ENCODE peak calls at places on chromosomes 16 and 17, in seven cellular contexts. Y, Z, C, Q, I, H and N are unnamed samples. For H3K36me3, the result is how much of the 10 kb centered on the place peaks cover.

GRCh38 chr16:79892278-79892677 is 291.7 kb upstream of the MAF start:
- DNase-seq in H (no peak), C (no peak), I (no peak), Y (no peak), Z (no peak), Q (no peak), N (no peak)

GRCh38 chr17:7283471-7284216 is 2.1 kb downstream of the SLC2A4 start:
- DNase-seq in H (no peak), Z (no peak), Q (no peak), Y (no peak), I (no peak), C (no peak), N (no peak)

GRCh38 chr17:41555105-41555887 is 16.6 kb downstream of the KRT9 start:
- DNase-seq in Z (peak), Y (no peak), C (no peak), H (no peak), I (no peak), Q (no peak), N (no peak)

GRCh38 chr16:69069504-69069903 is 35.9 kb upstream of the HAS3 start:
- DNase-seq in Y (no peak), Q (no peak), Z (no peak), C (no peak), I (no peak), H (no peak), N (no peak)

GRCh38 chr16:8806272-8806983 is 8.8 kb downstream of the PMM2 start:
- DNase-seq in Z (no peak), Q (no peak), H (no peak), Y (no peak), I (no peak), C (no peak), N (no peak)

GRCh38 chr17:45906237-45906636 is 11.9 kb downstream of the MAPT start:
- DNase-seq in I (no peak), H (no peak), Y (no peak), Z (no peak), Q (no peak), C (no peak), N (no peak)

GRCh38 chr16:27723711-27724490 is 174.0 kb downstream of the KATNIP start:
- DNase-seq in Y (no peak), H (no peak), Z (peak), I (no peak), C (no peak), Q (no peak), N (no peak)

GRCh38 chr17:81086789-81087551 is 52.0 kb downstream of the BAIAP2 start:
- DNase-seq in Z (peak), Y (no peak), C (no peak), H (no peak), I (no peak), Q (no peak), N (no peak)

GRCh38 chr16:78939600-78939999 is 660.9 kb downstream of the MAF start:
- DNase-seq in Y (no peak), I (no peak), Q (no peak), H (no peak), Z (no peak), C (no peak), N (no peak)

GRCh38 chr17:10251212-10251948 is 53.0 kb upstream of the GAS7 start:
- DNase-seq in Z (no peak), Y (no peak), I (no peak), C (no peak), Q (no peak), H (no peak), N (no peak)

GRCh38 chr17:1942066-1942365 is 83.1 kb downstream of the RTN4RL1 start:
- DNase-seq in H (no peak), Q (no peak), C (no peak), Z (no peak), Y (no peak), I (no peak), N (no peak)

GRCh38 chr16:77794586-77794985 is 6.2 kb downstream of the VAT1L start:
- DNase-seq in I (no peak), Q (no peak), C (no peak), Z (no peak), Y (peak), H (no peak), N (peak)

GRCh38 chr16:11586375-11586855 is 304 bp downstream of the LITAF start:
- DNase-seq in H (no peak), Y (no peak), I (no peak), C (no peak), Q (peak), Z (no peak), N (no peak)

GRCh38 chr17:81537343-81537855 is 9.2 kb downstream of the FSCN2 start:
- DNase-seq in Y (no peak), I (peak), Z (peak), H (no peak), C (no peak), Q (no peak), N (no peak)

GRCh38 chr17:39027440-39028035 is 60.3 kb upstream of the FBXO47 start:
- DNase-seq in Z (peak), H (no peak), Q (peak), Y (no peak), C (no peak), I (no peak), N (no peak)

GRCh38 chr16:27472091-27473020 is 70.4 kb downstream of the IL21R start:
- DNase-seq in Y (peak), Q (no peak), I (no peak), Z (no peak), C (no peak), H (no peak), N (no peak)

GRCh38 chr17:48612854-48613691 is 2.0 kb downstream of the HOXB8 start:
- DNase-seq in I (peak), Z (peak), Y (peak), C (no peak), H (no peak), Q (no peak), N (no peak)

GRCh38 chr17:16971458-16972338 is at the start of gene TNFRSF13B:
- DNase-seq in I (peak), Q (no peak), C (no peak), H (no peak), Z (peak), Y (no peak), N (no peak)

GRCh38 chr17:57853695-57854094 is 3.9 kb upstream of the MRPS23 start:
- DNase-seq in I (no peak), Q (peak), H (peak), C (peak), Z (peak), Y (no peak), N (no peak)

GRCh38 chr17:82859431-82860403 is 19.9 kb upstream of the ZNF750 start:
- DNase-seq in H (no peak), C (no peak), Z (no peak), I (peak), Q (no peak), Y (peak), N (peak)

GRCh38 chr17:74373838-74374606 is 6.7 kb downstream of the GPR142 start:
- DNase-seq in I (no peak), H (no peak), Q (peak), Y (no peak), C (no peak), Z (peak), N (no peak)

GRCh38 chr16:11597268-11597690 is 10.6 kb upstream of the LITAF start:
- DNase-seq in H (no peak), C (no peak), Q (no peak), Z (no peak), Y (peak), I (no peak), N (no peak)

GRCh38 chr17:9805769-9806168 is 14.4 kb upstream of the DHRS7C start:
- DNase-seq in Z (no peak), I (no peak), C (no peak), H (no peak), Y (no peak), Q (no peak), N (no peak)

GRCh38 chr16:84033251-84034195 is 9.1 kb downstream of the SLC38A8 start:
- DNase-seq in Y (no peak), Z (no peak), H (no peak), I (no peak), Q (no peak), C (no peak), N (no peak)
- H3K36me3 ChIP-seq in Y (under half), Z (under half), H (under half), I (under half), Q (under half), C (under half), N (under half)

GRCh38 chr17:77467513-77467912 is 326.7 kb downstream of the SEC14L1 start:
- DNase-seq in Z (no peak), Y (no peak), C (no peak), Q (no peak), H (no peak), I (no peak), N (no peak)
- TF ChIP-seq CTCF in Z (no peak), Y (no peak), C (no peak), Q (no peak), H (no peak), I (no peak), N (no peak)

GRCh38 chr16:86542756-86543750 is 12.0 kb downstream of the MTHFSD start:
- DNase-seq in C (no peak), H (no peak), Z (no peak), I (no peak), Q (no peak), Y (no peak), N (no peak)

GRCh38 chr16:86545481-86545880 is 9.6 kb downstream of the MTHFSD start:
- DNase-seq in Y (no peak), Z (no peak), Q (no peak), H (no peak), I (no peak), C (no peak), N (no peak)

GRCh38 chr16:86540894-86541293 is 14.1 kb downstream of the MTHFSD start:
- DNase-seq in Y (no peak), C (no peak), I (peak), H (no peak), Q (no peak), Z (no peak), N (no peak)

GRCh38 chr16:86538196-86538780 is 16.7 kb downstream of the MTHFSD start:
- DNase-seq in Z (no peak), Q (no peak), I (no peak), C (no peak), Y (no peak), H (no peak), N (no peak)

DNA sequence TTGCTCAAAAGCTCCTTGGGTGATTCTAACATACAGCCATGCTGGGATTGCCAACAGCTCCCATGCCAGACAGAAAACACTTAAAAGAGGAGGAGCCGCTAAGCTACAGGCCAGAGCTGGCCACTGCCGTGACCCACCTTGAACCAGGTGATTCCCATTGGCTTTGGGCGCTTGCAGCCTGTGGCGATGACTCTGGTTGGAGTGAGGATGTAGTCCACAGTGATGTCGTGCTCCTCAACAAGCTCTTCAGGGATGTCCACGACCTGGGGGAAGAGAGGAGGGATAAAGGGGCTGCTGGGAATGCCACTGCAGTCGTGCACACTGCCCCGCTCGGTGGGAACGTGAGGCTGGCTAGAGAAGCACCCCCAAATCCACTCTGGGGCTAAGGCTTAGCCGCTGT is 13.5 kb downstream of the MTHFSD start:
- DNase-seq in Y (no peak), Z (no peak), H (no peak), Q (no peak), C (no peak), I (no peak), N (no peak)
- H3K36me3 ChIP-seq in Y (under half), Z (under half), H (half or more), Q (half or more), C (under half), I (under half), N (under half)

GRCh38 chr16:66274335-66275110 is 92.0 kb upstream of the CDH5 start:
- DNase-seq in Y (peak), C (no peak), Z (no peak), H (no peak), Q (no peak), I (peak), N (no peak)

GRCh38 chr16:66273036-66273435 is 93.5 kb upstream of the CDH5 start:
- DNase-seq in I (no peak), C (peak), Z (no peak), H (no peak), Q (no peak), Y (no peak), N (no peak)

GRCh38 chr16:66272461-66272860 is 94.0 kb upstream of the CDH5 start:
- DNase-seq in Z (no peak), Y (no peak), C (peak), H (no peak), I (no peak), Q (no peak), N (no peak)

GRCh38 chr16:66275795-66276428 is 90.6 kb upstream of the CDH5 start:
- DNase-seq in Q (no peak), Y (peak), I (peak), H (no peak), C (no peak), Z (peak), N (peak)

DNA sequence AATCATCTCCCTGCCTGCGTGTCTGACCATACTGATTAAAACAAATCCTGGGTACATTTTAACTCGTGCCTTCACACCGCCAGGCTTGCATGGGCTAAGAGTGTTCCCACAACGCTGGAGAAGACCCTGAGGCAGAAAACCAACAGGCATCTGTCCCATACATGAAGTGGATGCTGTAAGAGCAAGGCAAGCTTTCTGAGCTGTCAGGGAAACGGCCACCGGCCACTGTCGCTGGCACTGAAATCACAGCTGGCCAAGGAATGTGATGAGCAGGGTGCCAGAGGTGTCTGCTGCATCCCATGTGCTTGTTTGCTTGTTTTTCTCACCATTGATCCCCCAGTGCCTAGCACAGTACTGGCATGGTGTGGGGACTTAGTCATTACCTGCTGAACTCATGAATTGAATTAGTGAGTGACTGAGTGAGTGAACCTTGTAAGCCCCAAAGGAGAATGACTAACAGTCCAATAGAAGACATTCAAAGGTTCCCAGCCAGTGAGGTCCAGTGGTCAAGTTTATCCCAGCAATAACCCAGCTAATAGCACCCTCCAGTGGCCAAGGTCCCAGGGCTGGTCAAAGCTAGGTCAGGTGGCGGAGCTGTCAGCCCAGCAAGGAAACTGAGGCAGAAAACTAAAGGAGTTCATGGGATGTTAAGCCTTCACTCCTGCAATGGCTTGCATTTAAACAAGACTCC is 92.7 kb upstream of the CDH5 start:
- DNase-seq in C (peak), H (no peak), Y (peak), Z (no peak), Q (no peak), I (no peak), N (no peak)
- TF ChIP-seq CTCF in C (no peak), H (no peak), Y (no peak), Z (no peak), Q (no peak), I (no peak), N (peak)

GRCh38 chr17:50192873-50193274 is 8.6 kb downstream of the COL1A1 start:
- DNase-seq in I (no peak), Z (no peak), C (no peak), H (no peak), Q (no peak), Y (no peak), N (no peak)
- H3K36me3 ChIP-seq in I (under half), Z (under half), C (under half), H (under half), Q (half or more), Y (half or more), N (under half)

DNA sequence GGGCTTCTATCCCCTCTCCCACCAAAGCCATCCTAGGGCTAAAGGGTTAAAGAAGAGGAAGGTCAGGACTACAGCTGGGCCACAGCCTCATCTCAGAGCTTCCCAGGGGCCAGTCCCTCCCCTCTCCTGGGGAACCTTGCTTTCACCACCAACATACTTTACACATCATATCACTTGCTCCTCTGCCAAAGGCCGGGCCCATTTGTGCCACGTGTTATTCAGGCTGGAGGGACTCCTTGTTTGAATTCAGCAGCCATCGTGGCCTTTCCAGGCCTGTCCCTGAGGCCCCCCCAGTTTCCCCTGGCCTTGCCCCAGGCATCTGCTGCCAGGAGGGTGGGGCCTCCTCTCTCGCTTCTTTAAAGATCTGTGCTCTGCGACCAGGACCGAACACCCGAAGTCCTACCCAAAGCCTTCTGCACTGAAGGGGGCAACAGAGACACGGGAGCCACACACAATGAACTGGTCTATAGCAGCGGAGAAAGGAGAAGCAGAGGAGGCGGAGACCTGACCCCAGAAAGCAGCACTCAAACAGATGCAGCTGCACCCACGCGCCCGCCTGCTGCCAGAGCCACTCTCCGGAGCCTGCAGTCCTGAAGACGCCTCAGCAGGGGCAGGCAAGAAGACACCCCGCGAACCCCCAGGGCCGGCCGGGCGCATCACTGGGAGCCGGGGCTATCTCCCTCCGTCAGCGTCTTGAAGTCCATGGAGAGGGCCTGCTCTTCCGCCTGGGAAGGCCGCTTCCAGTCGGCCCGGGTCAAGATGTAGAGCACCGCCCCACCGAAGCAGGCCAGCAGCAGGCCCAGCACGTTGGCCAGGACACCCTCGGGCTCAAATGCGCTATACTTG is 12.1 kb downstream of the CYB561 start:
- DNase-seq in Q (peak), H (peak), Z (peak), C (peak), Y (peak), I (no peak), N (no peak)
- TF ChIP-seq CTCF in Q (no peak), H (no peak), Z (no peak), C (no peak), Y (no peak), I (no peak), N (no peak)

GRCh38 chr17:8496081-8496480 is 60.4 kb downstream of the NDEL1 start:
- DNase-seq in Z (no peak), H (no peak), Y (no peak), I (no peak), Q (no peak), C (no peak), N (no peak)

GRCh38 chr17:8500609-8501008 is 64.9 kb downstream of the NDEL1 start:
- DNase-seq in Q (no peak), Z (no peak), H (no peak), Y (no peak), C (no peak), I (no peak), N (no peak)

GRCh38 chr17:8499171-8499570 is 63.5 kb downstream of the NDEL1 start:
- DNase-seq in C (no peak), H (no peak), I (no peak), Z (no peak), Y (no peak), Q (no peak), N (no peak)

GRCh38 chr17:8502100-8502499 is 66.4 kb downstream of the NDEL1 start:
- DNase-seq in Z (no peak), C (no peak), I (no peak), H (no peak), Y (no peak), Q (no peak), N (no peak)

GRCh38 chr17:8499614-8500013 is 63.9 kb downstream of the NDEL1 start:
- DNase-seq in Q (no peak), I (no peak), Z (no peak), C (no peak), H (no peak), Y (no peak), N (no peak)
- H3K36me3 ChIP-seq in Q (half or more), I (under half), Z (under half), C (under half), H (under half), Y (under half), N (under half)

GRCh38 chr16:25107466-25107792 is 4.1 kb upstream of the LCMT1 start:
- DNase-seq in C (no peak), I (no peak), Z (no peak), Q (no peak), H (no peak), Y (no peak), N (no peak)

GRCh38 chr16:25110392-25110947 is 1.1 kb upstream of the LCMT1 start:
- DNase-seq in I (peak), Q (no peak), Y (no peak), C (no peak), H (no peak), Z (peak), N (no peak)

GRCh38 chr16:25109643-25110042 is 1.9 kb upstream of the LCMT1 start:
- DNase-seq in I (no peak), H (peak), Z (peak), C (peak), Y (peak), Q (no peak), N (peak)

GRCh38 chr16:25108054-25108453 is 3.5 kb upstream of the LCMT1 start:
- DNase-seq in Q (no peak), I (peak), C (no peak), H (no peak), Z (peak), Y (no peak), N (no peak)

GRCh38 chr16:25106567-25107465 is 4.7 kb upstream of the LCMT1 start:
- DNase-seq in H (peak), I (no peak), Y (peak), Z (peak), Q (peak), C (peak), N (no peak)
- TF ChIP-seq CTCF in H (no peak), I (peak), Y (peak), Z (peak), Q (peak), C (peak), N (no peak)